ENCODE peak calls at places on chromosomes 16 and 17, in eight cellular contexts. D is fibroblast of mammary gland; T is CD8-positive, alpha-beta memory T cell; P is A549; N is AG09309; O is heart left ventricle; M is neuronal stem cell; A is CD4-positive, alpha-beta memory T cell. B is an unnamed sample.

GRCh38 chr17:36544049-36544319 is 735 bp upstream of the GGNBP2 start:
- DNase-seq in D (peak), T (no peak), P (peak), N (no peak), O (no peak), M (peak), A (no peak), B (peak)

GRCh38 chr17:65122836-65123756 is 14.1 kb upstream of the RGS9 start:
- DNase-seq in D (peak), T (peak), P (peak), N (peak), O (peak), M (peak), A (peak), B (peak)

GRCh38 chr17:51721711-51722110 is 436.8 kb downstream of the CA10 start:
- DNase-seq in D (no peak), T (no peak), P (no peak), N (no peak), O (no peak), M (no peak), A (no peak), B (no peak)

GRCh38 chr16:88805340-88805715 is 1.7 kb downstream of the CDT1 start:
- DNase-seq in D (no peak), T (no peak), P (no peak), N (no peak), O (no peak), M (no peak), A (no peak), B (no peak)

GRCh38 chr16:9056061-9056460 is 35.4 kb upstream of the HAPSTR1 start:
- DNase-seq in D (no peak), T (no peak), P (no peak), N (no peak), O (no peak), M (no peak), A (no peak), B (no peak)

GRCh38 chr17:82054351-82055022 is 2.8 kb downstream of the GPS1 start:
- DNase-seq in D (no peak), T (no peak), P (no peak), N (no peak), O (no peak), M (no peak), A (no peak), B (no peak)

GRCh38 chr17:978110-979093 is 1.2 kb downstream of the NXN start:
- DNase-seq in D (peak), T (no peak), P (no peak), N (no peak), O (peak), M (peak), A (no peak), B (peak)

GRCh38 chr17:61294777-61295176 is 104.9 kb upstream of the TBX2 start:
- DNase-seq in D (peak), T (no peak), P (peak), N (no peak), O (no peak), M (no peak), A (no peak), B (peak)

GRCh38 chr17:68613739-68614298 is 12.7 kb upstream of the FAM20A start:
- DNase-seq in D (peak), T (no peak), P (peak), N (no peak), O (peak), M (peak), A (no peak), B (peak)

GRCh38 chr17:79304907-79305306 is 230.3 kb downstream of the ENGASE start:
- DNase-seq in D (no peak), T (no peak), P (peak), N (no peak), O (no peak), M (no peak), A (no peak), B (peak)

GRCh38 chr17:78873519-78874340 is 29.3 kb downstream of the CEP295NL start:
- DNase-seq in D (peak), T (no peak), P (no peak), N (no peak), O (peak), M (no peak), A (no peak), B (no peak)

GRCh38 chr16:84144301-84144858 is 597 bp downstream of the HSDL1 start:
- DNase-seq in D (peak), T (peak), P (peak), N (no peak), O (peak), M (no peak), A (peak), B (peak)

GRCh38 chr16:57952909-57953308 is 18.0 kb downstream of the CNGB1 start:
- DNase-seq in D (no peak), T (no peak), P (no peak), N (no peak), O (no peak), M (no peak), A (no peak), B (no peak)

GRCh38 chr17:52648995-52649394 is 490.5 kb upstream of the CA10 start:
- DNase-seq in D (no peak), T (no peak), P (no peak), N (no peak), O (no peak), M (no peak), A (no peak), B (no peak)

GRCh38 chr17:82367724-82368524 is 3.6 kb upstream of the UTS2R start:
- DNase-seq in D (peak), T (no peak), P (no peak), N (no peak), O (no peak), M (no peak), A (no peak), B (peak)

GRCh38 chr17:34241062-34241461 is 14.0 kb upstream of the CCL2 start:
- DNase-seq in D (peak), T (no peak), P (no peak), N (no peak), O (peak), M (no peak), A (no peak), B (no peak)

GRCh38 chr17:20155258-20156195 is 146.4 kb downstream of the SPECC1 start:
- DNase-seq in D (peak), T (peak), P (peak), N (peak), O (peak), M (peak), A (peak), B (peak)

GRCh38 chr16:24975428-24975889 is 39.7 kb downstream of the ARHGAP17 start:
- DNase-seq in D (no peak), T (no peak), P (no peak), N (no peak), O (no peak), M (no peak), A (no peak), B (no peak)

GRCh38 chr17:81097134-81097942 is 62.4 kb downstream of the BAIAP2 start:
- DNase-seq in D (peak), T (peak), P (peak), N (peak), O (peak), M (peak), A (peak), B (peak)

GRCh38 chr17:82238562-82239201 is 9.8 kb downstream of the SLC16A3 start:
- DNase-seq in D (peak), T (peak), P (no peak), N (no peak), O (peak), M (no peak), A (peak), B (no peak)

GRCh38 chr17:48589060-48589830 is 796 bp downstream of the HOXB3 start:
- DNase-seq in D (no peak), T (no peak), P (no peak), N (no peak), O (no peak), M (no peak), A (no peak), B (no peak)

GRCh38 chr17:33038740-33039139 is 47.1 kb downstream of the SPACA3 start:
- DNase-seq in D (peak), T (no peak), P (peak), N (no peak), O (peak), M (peak), A (no peak), B (peak)

GRCh38 chr16:53509906-53510703 is 7.1 kb upstream of the AKTIP start:
- DNase-seq in D (peak), T (peak), P (peak), N (no peak), O (peak), M (peak), A (peak), B (peak)

GRCh38 chr17:57902800-57903759 is 52.1 kb downstream of the CUEDC1 start:
- DNase-seq in D (peak), T (no peak), P (peak), N (peak), O (peak), M (no peak), A (no peak), B (no peak)

GRCh38 chr16:77738706-77739105 is 16.4 kb downstream of the NUDT7 start:
- DNase-seq in D (no peak), T (no peak), P (no peak), N (no peak), O (no peak), M (no peak), A (no peak), B (no peak)

GRCh38 chr17:81901167-81902022 is 643 bp upstream of the NPB start:
- DNase-seq in D (no peak), T (no peak), P (no peak), N (no peak), O (no peak), M (no peak), A (no peak), B (no peak)

GRCh38 chr16:83917152-83918120 is 18.5 kb downstream of the MLYCD start:
- DNase-seq in D (no peak), T (no peak), P (no peak), N (no peak), O (no peak), M (no peak), A (no peak), B (no peak)

GRCh38 chr17:28552201-28552999 is at the start of gene UNC119:
- DNase-seq in D (peak), T (peak), P (peak), N (no peak), O (peak), M (peak), A (peak), B (peak)

GRCh38 chr16:22369221-22369811 is 5.1 kb downstream of the CDR2 start:
- DNase-seq in D (peak), T (peak), P (no peak), N (no peak), O (no peak), M (no peak), A (peak), B (no peak)

GRCh38 chr16:12160815-12161550 is 184.4 kb downstream of the SNX29 start:
- DNase-seq in D (no peak), T (no peak), P (no peak), N (no peak), O (no peak), M (no peak), A (no peak), B (no peak)
- H3K4me3 ChIP-seq in D (no peak), T (no peak), P (no peak), N (no peak), O (no peak), M (no peak), A (no peak), B (no peak)

DNA sequence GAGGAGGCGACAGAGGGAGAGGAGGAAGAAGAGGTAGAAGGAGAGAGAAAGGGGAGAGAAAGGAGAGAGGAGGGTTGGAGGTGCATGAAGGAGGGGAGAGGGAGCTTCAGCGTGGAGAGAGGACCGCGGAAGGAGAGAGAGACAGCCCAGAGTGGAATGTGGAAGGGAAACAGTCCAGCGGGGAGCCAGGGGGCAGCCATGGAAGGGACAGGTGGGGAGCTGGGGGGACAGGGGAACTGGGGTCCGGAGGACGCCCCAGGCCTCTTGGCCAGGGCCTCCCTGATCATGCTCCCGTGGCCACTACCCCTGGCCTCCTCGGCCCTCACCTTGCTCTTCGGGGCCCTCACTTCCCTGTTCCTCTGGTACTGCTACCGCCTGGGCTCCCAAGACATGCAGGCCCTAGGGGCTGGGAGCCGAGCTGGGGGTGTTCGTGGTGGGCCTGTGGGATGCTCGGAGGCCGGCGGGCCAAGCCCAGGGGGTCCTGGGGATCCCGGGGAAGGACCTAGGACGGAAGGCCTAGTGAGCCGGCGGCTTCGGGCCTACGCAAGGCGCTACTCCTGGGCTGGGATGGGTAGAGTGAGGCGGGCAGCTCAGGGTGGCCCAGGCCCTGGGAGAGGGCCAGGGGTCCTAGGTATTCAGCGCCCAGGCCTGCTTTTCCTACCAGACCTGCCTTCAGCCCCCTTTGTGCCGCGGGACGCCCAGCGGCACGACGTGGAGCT is 759 bp downstream of the ASPHD1 start:
- DNase-seq in D (no peak), T (no peak), P (no peak), N (no peak), O (no peak), M (no peak), A (no peak), B (no peak)
- H3K4me3 ChIP-seq in D (peak), T (no peak), P (peak), N (peak), O (peak), M (peak), A (no peak), B (peak)

GRCh38 chr16:847151-847550 is 46.6 kb upstream of the GNG13 start:
- DNase-seq in D (no peak), T (no peak), P (no peak), N (no peak), O (no peak), M (no peak), A (no peak), B (no peak)

GRCh38 chr16:847681-848445 is 47.3 kb upstream of the GNG13 start:
- DNase-seq in D (no peak), T (no peak), P (no peak), N (no peak), O (no peak), M (no peak), A (no peak), B (no peak)

GRCh38 chr16:851209-851810 is 50.8 kb upstream of the GNG13 start:
- DNase-seq in D (no peak), T (no peak), P (no peak), N (no peak), O (no peak), M (no peak), A (no peak), B (no peak)

GRCh38 chr16:850668-851067 is 50.1 kb upstream of the GNG13 start:
- DNase-seq in D (no peak), T (no peak), P (no peak), N (no peak), O (no peak), M (no peak), A (no peak), B (no peak)

GRCh38 chr16:848510-849253 is 48.1 kb upstream of the GNG13 start:
- DNase-seq in D (no peak), T (no peak), P (no peak), N (no peak), O (no peak), M (no peak), A (no peak), B (no peak)
- H3K4me3 ChIP-seq in D (no peak), T (no peak), P (no peak), N (no peak), O (no peak), M (no peak), A (no peak), B (no peak)

DNA sequence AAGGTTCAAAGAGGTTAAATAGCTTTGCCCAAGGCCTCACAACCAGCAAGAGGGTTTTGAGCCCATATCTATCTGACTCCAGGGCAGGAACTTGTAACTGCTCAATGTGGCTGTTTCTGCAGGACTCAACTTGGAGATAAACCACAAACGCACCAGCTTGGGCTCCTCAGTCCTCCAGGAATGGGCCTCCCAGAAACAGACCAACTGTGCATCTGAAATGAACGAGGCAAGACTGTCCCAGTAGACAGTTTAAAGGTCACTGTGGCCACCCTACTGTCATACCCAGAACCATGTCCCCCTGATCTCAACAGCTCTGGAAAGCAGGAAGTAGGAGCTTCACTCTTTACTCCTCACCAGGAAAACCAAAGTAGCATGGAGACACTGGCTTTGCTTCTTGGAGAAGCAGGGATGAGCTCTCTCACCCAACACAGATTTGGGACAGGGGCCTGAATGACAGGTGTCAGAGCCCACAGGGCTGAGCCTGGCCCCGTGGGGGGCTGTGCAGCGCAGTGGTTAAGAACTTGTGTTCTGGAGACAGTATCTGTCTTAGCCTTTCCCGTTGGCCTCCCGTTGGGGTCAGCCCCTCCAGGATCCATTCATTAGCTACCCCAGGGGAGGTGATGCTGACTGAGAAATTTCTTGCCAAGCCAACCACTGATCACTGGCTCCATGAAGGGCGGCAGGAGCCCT is 2.3 kb upstream of the CALB2 start:
- DNase-seq in D (no peak), T (no peak), P (no peak), N (no peak), O (no peak), M (no peak), A (no peak), B (no peak)
- H3K4me3 ChIP-seq in D (no peak), T (no peak), P (no peak), N (no peak), O (no peak), M (no peak), A (no peak), B (no peak)

B was measured in mesendoderm.